ENCODE peak calls at places on chromosomes 13 and 19, in nine cellular contexts. One of them, this sample, is unnamed.

GRCh38 chr13:44498969-44499368 is 77.2 kb downstream of the TSC22D1 start:
- DNase-seq in breast epithelium: no peak
- DNase-seq in transverse colon: no peak
- DNase-seq in heart left ventricle: no peak
- DNase-seq in vagina: no peak
- DNase-seq in IMR-90: no peak
- DNase-seq in esophagus squamous epithelium: no peak
- DNase-seq in tibial nerve: no peak
- DNase-seq in HCT116: no peak
- DNase-seq in this sample: no peak

GRCh38 chr19:53147645-53148044 is 11.2 kb downstream of the ZNF347 start:
- DNase-seq in breast epithelium: no peak
- DNase-seq in transverse colon: no peak
- DNase-seq in heart left ventricle: no peak
- DNase-seq in vagina: no peak
- DNase-seq in IMR-90: no peak
- DNase-seq in esophagus squamous epithelium: no peak
- DNase-seq in tibial nerve: no peak
- DNase-seq in HCT116: no peak
- DNase-seq in this sample: no peak

GRCh38 chr19:33775731-33776487 is 20.8 kb upstream of the KCTD15 start:
- DNase-seq in breast epithelium: no peak
- DNase-seq in transverse colon: no peak
- DNase-seq in heart left ventricle: no peak
- DNase-seq in vagina: no peak
- DNase-seq in IMR-90: no peak
- DNase-seq in esophagus squamous epithelium: no peak
- DNase-seq in tibial nerve: no peak
- DNase-seq in HCT116: no peak
- DNase-seq in this sample: no peak

GRCh38 chr13:32426191-32426980 is 1.5 kb downstream of the N4BP2L1 start:
- DNase-seq in breast epithelium: no peak
- DNase-seq in transverse colon: peak; percentile 25
- DNase-seq in heart left ventricle: no peak
- DNase-seq in vagina: no peak
- DNase-seq in IMR-90: no peak
- DNase-seq in esophagus squamous epithelium: no peak
- DNase-seq in tibial nerve: peak; percentile 17
- DNase-seq in HCT116: no peak
- DNase-seq in this sample: no peak

GRCh38 chr13:107231941-107232340 is 664.0 kb upstream of the ARGLU1 start:
- DNase-seq in breast epithelium: no peak
- DNase-seq in transverse colon: no peak
- DNase-seq in heart left ventricle: no peak
- DNase-seq in vagina: no peak
- DNase-seq in IMR-90: no peak
- DNase-seq in esophagus squamous epithelium: no peak
- DNase-seq in tibial nerve: no peak
- DNase-seq in HCT116: no peak
- DNase-seq in this sample: no peak

GRCh38 chr13:98890186-98890585 is 87.7 kb downstream of the DOCK9 start:
- DNase-seq in breast epithelium: no peak
- DNase-seq in transverse colon: no peak
- DNase-seq in heart left ventricle: no peak
- DNase-seq in vagina: no peak
- DNase-seq in IMR-90: peak; percentile 74
- DNase-seq in esophagus squamous epithelium: no peak
- DNase-seq in tibial nerve: peak; percentile 53
- DNase-seq in HCT116: no peak
- DNase-seq in this sample: peak; percentile 53

GRCh38 chr13:47250141-47250540 is 353.3 kb upstream of the HTR2A start:
- DNase-seq in breast epithelium: peak; percentile 21
- DNase-seq in transverse colon: no peak
- DNase-seq in heart left ventricle: no peak
- DNase-seq in vagina: no peak
- DNase-seq in IMR-90: peak; percentile 64
- DNase-seq in esophagus squamous epithelium: no peak
- DNase-seq in tibial nerve: no peak
- DNase-seq in HCT116: no peak
- DNase-seq in this sample: peak; percentile 30

GRCh38 chr19:9862897-9863296 is 27.8 kb downstream of the PIN1 start:
- DNase-seq in breast epithelium: no peak
- DNase-seq in transverse colon: no peak
- DNase-seq in heart left ventricle: no peak
- DNase-seq in vagina: no peak
- DNase-seq in IMR-90: no peak
- DNase-seq in esophagus squamous epithelium: no peak
- DNase-seq in tibial nerve: no peak
- DNase-seq in HCT116: no peak
- DNase-seq in this sample: no peak

GRCh38 chr13:52034616-52035226 is 10.2 kb downstream of the UTP14C start:
- DNase-seq in breast epithelium: no peak
- DNase-seq in transverse colon: no peak
- DNase-seq in heart left ventricle: no peak
- DNase-seq in vagina: no peak
- DNase-seq in IMR-90: peak; percentile 20
- DNase-seq in esophagus squamous epithelium: no peak
- DNase-seq in tibial nerve: no peak
- DNase-seq in HCT116: no peak
- DNase-seq in this sample: no peak

GRCh38 chr19:58468216-58468839 is 1.4 kb downstream of the ZNF324 start:
- DNase-seq in breast epithelium: no peak
- DNase-seq in transverse colon: no peak
- DNase-seq in heart left ventricle: no peak
- DNase-seq in vagina: no peak
- DNase-seq in IMR-90: peak; percentile 9
- DNase-seq in esophagus squamous epithelium: no peak
- DNase-seq in tibial nerve: no peak
- DNase-seq in HCT116: no peak
- DNase-seq in this sample: no peak

GRCh38 chr19:18424890-18425514 is 5.8 kb downstream of the SSBP4 start:
- DNase-seq in breast epithelium: no peak
- DNase-seq in transverse colon: no peak
- DNase-seq in heart left ventricle: no peak
- DNase-seq in vagina: no peak
- DNase-seq in IMR-90: no peak
- DNase-seq in esophagus squamous epithelium: no peak
- DNase-seq in tibial nerve: no peak
- DNase-seq in HCT116: no peak
- DNase-seq in this sample: no peak

GRCh38 chr13:45398862-45399261 is 19.3 kb downstream of the SLC25A30 start:
- DNase-seq in breast epithelium: no peak
- DNase-seq in transverse colon: no peak
- DNase-seq in heart left ventricle: no peak
- DNase-seq in vagina: no peak
- DNase-seq in IMR-90: no peak
- DNase-seq in esophagus squamous epithelium: no peak
- DNase-seq in tibial nerve: no peak
- DNase-seq in HCT116: no peak
- DNase-seq in this sample: no peak

GRCh38 chr19:53873451-53874383 is 6.0 kb downstream of the MYADM start:
- DNase-seq in breast epithelium: no peak
- DNase-seq in transverse colon: no peak
- DNase-seq in heart left ventricle: peak; percentile 54
- DNase-seq in vagina: no peak
- DNase-seq in IMR-90: no peak
- DNase-seq in esophagus squamous epithelium: no peak
- DNase-seq in tibial nerve: no peak
- DNase-seq in HCT116: no peak
- DNase-seq in this sample: no peak

GRCh38 chr13:19836472-19836871 is 27.0 kb downstream of the ZMYM5 start:
- DNase-seq in breast epithelium: no peak
- DNase-seq in transverse colon: no peak
- DNase-seq in heart left ventricle: no peak
- DNase-seq in vagina: no peak
- DNase-seq in IMR-90: peak; percentile 53
- DNase-seq in esophagus squamous epithelium: no peak
- DNase-seq in tibial nerve: no peak
- DNase-seq in HCT116: no peak
- DNase-seq in this sample: no peak

GRCh38 chr13:79406597-79406908 is 498 bp upstream of the RBM26 start:
- DNase-seq in breast epithelium: no peak
- DNase-seq in transverse colon: no peak
- DNase-seq in heart left ventricle: no peak
- DNase-seq in vagina: no peak
- DNase-seq in IMR-90: no peak
- DNase-seq in esophagus squamous epithelium: no peak
- DNase-seq in tibial nerve: no peak
- DNase-seq in HCT116: no peak
- DNase-seq in this sample: no peak

GRCh38 chr19:7534531-7534980 is 961 bp upstream of the PNPLA6 start:
- DNase-seq in breast epithelium: peak; percentile 79
- DNase-seq in transverse colon: peak; percentile 61
- DNase-seq in heart left ventricle: peak; percentile 72
- DNase-seq in vagina: no peak
- DNase-seq in IMR-90: peak; percentile 87
- DNase-seq in esophagus squamous epithelium: no peak
- DNase-seq in tibial nerve: peak; percentile 69
- DNase-seq in HCT116: no peak
- DNase-seq in this sample: peak; percentile 71

GRCh38 chr19:7535993-7536685 is 622 bp downstream of the PNPLA6 start:
- DNase-seq in breast epithelium: no peak
- DNase-seq in transverse colon: no peak
- DNase-seq in heart left ventricle: no peak
- DNase-seq in vagina: no peak
- DNase-seq in IMR-90: no peak
- DNase-seq in esophagus squamous epithelium: no peak
- DNase-seq in tibial nerve: no peak
- DNase-seq in HCT116: no peak
- DNase-seq in this sample: no peak

GRCh38 chr19:7535035-7535992 is at the start of gene PNPLA6:
- DNase-seq in breast epithelium: peak; percentile 94
- DNase-seq in transverse colon: peak; percentile 98
- DNase-seq in heart left ventricle: peak; percentile 98
- DNase-seq in vagina: no peak
- DNase-seq in IMR-90: peak; percentile 92
- DNase-seq in esophagus squamous epithelium: peak; percentile 68
- DNase-seq in tibial nerve: peak; percentile 95
- DNase-seq in HCT116: peak; percentile 81
- DNase-seq in this sample: peak; percentile 96

GRCh38 chr19:7533281-7533819 is 2.2 kb upstream of the PNPLA6 start:
- DNase-seq in breast epithelium: peak; percentile 52
- DNase-seq in transverse colon: peak; percentile 62
- DNase-seq in heart left ventricle: peak; percentile 90
- DNase-seq in vagina: no peak
- DNase-seq in IMR-90: peak; percentile 28
- DNase-seq in esophagus squamous epithelium: no peak
- DNase-seq in tibial nerve: peak; percentile 42
- DNase-seq in HCT116: no peak
- DNase-seq in this sample: peak; percentile 67

GRCh38 chr19:7533925-7534480 is 1.5 kb upstream of the PNPLA6 start:
- DNase-seq in breast epithelium: peak; percentile 81
- DNase-seq in transverse colon: peak; percentile 91
- DNase-seq in heart left ventricle: peak; percentile 93
- DNase-seq in vagina: no peak
- DNase-seq in IMR-90: peak; percentile 85
- DNase-seq in esophagus squamous epithelium: peak; percentile 54
- DNase-seq in tibial nerve: peak; percentile 85
- DNase-seq in HCT116: peak; percentile 71
- DNase-seq in this sample: peak; percentile 89
- TF ChIP-seq POLR2A in breast epithelium: peak; percentile 24
- TF ChIP-seq POLR2A in transverse colon: peak; percentile 54
- TF ChIP-seq POLR2A in heart left ventricle: peak; percentile 55
- TF ChIP-seq POLR2A in vagina: no peak
- TF ChIP-seq POLR2A in IMR-90: no peak
- TF ChIP-seq POLR2A in esophagus squamous epithelium: peak; percentile 64
- TF ChIP-seq POLR2A in tibial nerve: peak; percentile 65
- TF ChIP-seq POLR2A in HCT116: peak; percentile 21
- TF ChIP-seq POLR2A in this sample: peak; percentile 50

DNA sequence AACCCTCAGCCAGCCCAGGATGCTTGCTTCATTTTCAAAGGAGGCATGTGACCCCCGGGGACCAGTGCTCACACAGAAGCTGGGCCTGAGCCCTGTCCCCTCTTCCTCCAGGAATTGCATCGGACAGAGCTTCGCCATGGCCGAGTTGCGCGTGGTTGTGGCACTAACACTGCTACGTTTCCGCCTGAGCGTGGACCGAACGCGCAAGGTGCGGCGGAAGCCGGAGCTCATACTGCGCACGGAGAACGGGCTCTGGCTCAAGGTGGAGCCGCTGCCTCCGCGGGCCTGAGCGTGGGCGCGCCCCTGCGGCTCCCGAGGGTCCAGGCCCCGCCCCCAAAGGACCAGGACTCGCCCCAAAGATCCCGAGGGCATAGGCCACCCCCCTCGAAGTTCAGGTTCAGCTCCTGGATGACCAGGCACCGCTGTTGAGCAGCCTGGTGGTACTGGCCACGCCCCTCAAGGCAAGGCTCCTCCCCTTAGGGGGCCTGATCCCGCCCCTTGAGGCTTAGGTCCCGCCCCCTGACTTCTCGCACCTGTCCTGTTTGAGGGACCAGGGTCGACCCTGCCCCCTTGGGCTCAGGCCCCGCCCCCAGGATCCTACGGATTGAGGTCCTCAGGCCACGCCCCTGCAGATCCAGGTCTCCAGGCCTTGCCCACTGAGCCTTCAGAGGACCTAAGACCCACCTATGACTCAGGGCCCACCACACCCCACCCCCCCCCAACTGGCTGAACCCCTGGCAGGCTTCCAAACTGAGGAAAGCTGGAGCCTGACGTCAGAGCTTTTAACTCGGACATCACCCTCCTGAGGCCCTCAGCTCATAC is 43.1 kb downstream of the CYP4F22 start:
- DNase-seq in breast epithelium: no peak
- DNase-seq in transverse colon: peak; percentile 24
- DNase-seq in heart left ventricle: no peak
- DNase-seq in vagina: no peak
- DNase-seq in IMR-90: no peak
- DNase-seq in esophagus squamous epithelium: no peak
- DNase-seq in tibial nerve: no peak
- DNase-seq in HCT116: no peak
- DNase-seq in this sample: peak; percentile 22
- H3K27ac ChIP-seq in breast epithelium: no peak overlapping the region
- H3K27ac ChIP-seq in transverse colon: no peak overlapping the region
- H3K27ac ChIP-seq in heart left ventricle: no peak overlapping the region
- H3K27ac ChIP-seq in vagina: no peak overlapping the region
- H3K27ac ChIP-seq in IMR-90: no peak overlapping the region
- H3K27ac ChIP-seq in esophagus squamous epithelium: no peak overlapping the region
- H3K27ac ChIP-seq in tibial nerve: no peak overlapping the region
- H3K27ac ChIP-seq in HCT116: peak overlapping the region; percentile 42
- H3K27ac ChIP-seq in this sample: no peak overlapping the region

GRCh38 chr13:101429733-101430132 is 13.4 kb upstream of the NALCN start:
- DNase-seq in breast epithelium: no peak
- DNase-seq in transverse colon: no peak
- DNase-seq in heart left ventricle: no peak
- DNase-seq in vagina: no peak
- DNase-seq in IMR-90: peak; percentile 7
- DNase-seq in esophagus squamous epithelium: no peak
- DNase-seq in tibial nerve: no peak
- DNase-seq in HCT116: no peak
- DNase-seq in this sample: no peak
- TF ChIP-seq POLR2A in breast epithelium: no peak
- TF ChIP-seq POLR2A in transverse colon: no peak
- TF ChIP-seq POLR2A in heart left ventricle: no peak
- TF ChIP-seq POLR2A in vagina: no peak
- TF ChIP-seq POLR2A in IMR-90: no peak
- TF ChIP-seq POLR2A in esophagus squamous epithelium: no peak
- TF ChIP-seq POLR2A in tibial nerve: no peak
- TF ChIP-seq POLR2A in HCT116: no peak
- TF ChIP-seq POLR2A in this sample: no peak

DNA sequence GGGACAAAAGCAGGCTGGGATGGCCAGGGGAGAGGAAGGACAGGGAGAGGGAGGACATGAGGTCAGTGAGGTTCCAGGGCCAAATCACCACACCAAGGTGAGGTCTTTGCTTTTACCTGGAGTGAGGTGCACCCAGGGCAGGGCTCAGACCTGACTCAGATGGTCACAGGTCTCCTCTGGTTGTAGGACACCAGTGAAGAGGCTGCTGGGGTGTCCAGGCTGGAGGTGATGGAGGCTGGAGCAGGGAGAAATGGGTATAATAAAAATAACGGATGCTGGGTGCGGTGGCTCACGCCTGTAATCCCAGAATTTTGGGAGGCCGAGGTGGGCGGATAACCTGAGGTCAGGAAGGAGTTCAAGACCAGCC is 6.9 kb downstream of the GRAMD1A start:
- DNase-seq in breast epithelium: no peak
- DNase-seq in transverse colon: no peak
- DNase-seq in heart left ventricle: no peak
- DNase-seq in vagina: no peak
- DNase-seq in IMR-90: no peak
- DNase-seq in esophagus squamous epithelium: no peak
- DNase-seq in tibial nerve: no peak
- DNase-seq in HCT116: no peak
- DNase-seq in this sample: no peak
- H3K27ac ChIP-seq in breast epithelium: no peak overlapping the region
- H3K27ac ChIP-seq in transverse colon: peak overlapping the region; percentile 68
- H3K27ac ChIP-seq in heart left ventricle: no peak overlapping the region
- H3K27ac ChIP-seq in vagina: no peak overlapping the region
- H3K27ac ChIP-seq in IMR-90: peak overlapping the region; percentile 48
- H3K27ac ChIP-seq in esophagus squamous epithelium: no peak overlapping the region
- H3K27ac ChIP-seq in tibial nerve: peak overlapping the region; percentile 10
- H3K27ac ChIP-seq in HCT116: no peak overlapping the region
- H3K27ac ChIP-seq in this sample: peak overlapping the region; percentile 69